ENCODE peak calls at places on chromosomes 2 and 18, in six cellular contexts. Q, H, K, S, B and U are unnamed samples. For H3K9me3, the result is how much of the 10 kb centered on the place peaks cover.

GRCh38 chr18:48473816-48474215 is 64.6 kb upstream of the ZBTB7C start:
- DNase-seq in Q (no peak), H (no peak), K (no peak), S (no peak), B (no peak), U (no peak)

GRCh38 chr18:48983793-48984437 is 33.1 kb upstream of the SMAD7 start:
- DNase-seq in Q (no peak), H (no peak), K (no peak), S (no peak), B (peak), U (peak)

GRCh38 chr2:240823449-240824336 is 3.7 kb upstream of the KIF1A start:
- DNase-seq in Q (no peak), H (no peak), K (no peak), S (no peak), B (no peak), U (peak)

GRCh38 chr2:33240178-33240577 is 236.3 kb upstream of the RASGRP3 start:
- DNase-seq in Q (no peak), H (no peak), K (no peak), S (no peak), B (no peak), U (no peak)

GRCh38 chr2:234950730-234951385 is 959 bp upstream of the SH3BP4 start:
- DNase-seq in Q (no peak), H (no peak), K (no peak), S (peak), B (no peak), U (peak)

GRCh38 chr2:8652774-8653426 is 29.0 kb upstream of the ID2 start:
- DNase-seq in Q (peak), H (no peak), K (no peak), S (no peak), B (no peak), U (no peak)

GRCh38 chr18:7084080-7084765 is 33.4 kb downstream of the LAMA1 start:
- DNase-seq in Q (no peak), H (no peak), K (no peak), S (no peak), B (no peak), U (no peak)

GRCh38 chr2:71613953-71614925 is 160.9 kb downstream of the DYSF start:
- DNase-seq in Q (peak), H (no peak), K (no peak), S (peak), B (no peak), U (peak)

GRCh38 chr2:78431241-78431640 is 594.3 kb upstream of the REG3G start:
- DNase-seq in Q (no peak), H (no peak), K (no peak), S (no peak), B (no peak), U (no peak)

GRCh38 chr2:64330691-64331429 is 123.1 kb upstream of the LGALSL start:
- DNase-seq in Q (peak), H (no peak), K (peak), S (peak), B (peak), U (peak)

GRCh38 chr2:53711271-53711780 is 56.3 kb upstream of the CHAC2 start:
- DNase-seq in Q (no peak), H (no peak), K (no peak), S (no peak), B (no peak), U (no peak)

GRCh38 chr2:206955253-206955652 is 15.9 kb downstream of the CPO start:
- DNase-seq in Q (no peak), H (no peak), K (no peak), S (no peak), B (no peak), U (no peak)

DNA sequence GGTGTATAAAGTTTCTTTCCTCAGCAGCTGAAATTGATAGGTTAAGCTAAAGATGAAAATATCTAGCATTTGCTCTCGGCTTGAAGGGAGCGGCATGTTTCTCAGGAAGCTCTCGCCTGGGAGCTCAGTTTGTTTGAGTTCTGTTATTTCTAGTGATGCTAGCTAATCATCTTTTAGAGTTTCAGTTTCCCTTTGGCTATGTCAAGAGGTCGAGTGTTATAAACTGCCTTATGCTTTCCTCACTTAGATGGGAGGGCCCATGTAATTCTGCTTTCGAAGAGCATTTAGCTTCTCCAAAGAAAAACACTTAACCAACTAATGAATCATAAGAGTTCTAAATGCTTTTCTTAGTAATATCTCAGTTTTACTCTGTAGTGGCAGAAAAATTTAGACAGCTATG is 33.6 kb downstream of the PLCL1 start:
- DNase-seq in Q (no peak), H (no peak), K (no peak), S (no peak), B (no peak), U (no peak)
- H3K4me3 ChIP-seq in Q (peak), H (no peak), K (peak), S (no peak), B (peak), U (no peak)

GRCh38 chr2:55027226-55027625 is 23.0 kb downstream of the RTN4 start:
- DNase-seq in Q (no peak), H (no peak), K (no peak), S (no peak), B (no peak), U (no peak)
- H3K9me3 ChIP-seq in Q (under half), H (under half), K (under half), S (under half), B (under half), U (under half)

GRCh38 chr18:2907459-2908145 is 60.8 kb downstream of the EMILIN2 start:
- DNase-seq in Q (no peak), H (no peak), K (no peak), S (no peak), B (no peak), U (peak)
- H3K4me3 ChIP-seq in Q (peak), H (peak), K (peak), S (peak), B (peak), U (peak)

DNA sequence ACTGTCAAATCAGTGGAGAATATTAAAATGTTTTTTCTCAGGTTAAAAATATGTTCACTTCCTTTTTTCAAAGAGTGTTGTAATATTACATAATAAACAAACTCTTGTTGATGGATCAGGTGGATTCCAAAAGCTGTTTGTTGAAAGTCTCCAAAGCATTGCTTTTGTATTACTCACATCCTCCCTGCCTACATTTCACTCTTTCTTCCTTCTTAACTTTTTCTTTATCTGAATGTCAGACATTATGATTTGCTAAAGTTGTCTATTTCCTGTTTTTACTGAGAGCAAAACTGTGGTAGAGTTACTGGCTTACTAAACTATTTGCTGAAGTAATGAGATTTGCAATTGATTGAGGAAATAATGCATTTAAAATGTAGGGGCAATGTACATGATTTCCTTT is 92.1 kb downstream of the CDH19 start:
- DNase-seq in Q (no peak), H (no peak), K (no peak), S (no peak), B (no peak), U (no peak)
- H3K9me3 ChIP-seq in Q (under half), H (under half), K (under half), S (under half), B (under half), U (under half)

DNA sequence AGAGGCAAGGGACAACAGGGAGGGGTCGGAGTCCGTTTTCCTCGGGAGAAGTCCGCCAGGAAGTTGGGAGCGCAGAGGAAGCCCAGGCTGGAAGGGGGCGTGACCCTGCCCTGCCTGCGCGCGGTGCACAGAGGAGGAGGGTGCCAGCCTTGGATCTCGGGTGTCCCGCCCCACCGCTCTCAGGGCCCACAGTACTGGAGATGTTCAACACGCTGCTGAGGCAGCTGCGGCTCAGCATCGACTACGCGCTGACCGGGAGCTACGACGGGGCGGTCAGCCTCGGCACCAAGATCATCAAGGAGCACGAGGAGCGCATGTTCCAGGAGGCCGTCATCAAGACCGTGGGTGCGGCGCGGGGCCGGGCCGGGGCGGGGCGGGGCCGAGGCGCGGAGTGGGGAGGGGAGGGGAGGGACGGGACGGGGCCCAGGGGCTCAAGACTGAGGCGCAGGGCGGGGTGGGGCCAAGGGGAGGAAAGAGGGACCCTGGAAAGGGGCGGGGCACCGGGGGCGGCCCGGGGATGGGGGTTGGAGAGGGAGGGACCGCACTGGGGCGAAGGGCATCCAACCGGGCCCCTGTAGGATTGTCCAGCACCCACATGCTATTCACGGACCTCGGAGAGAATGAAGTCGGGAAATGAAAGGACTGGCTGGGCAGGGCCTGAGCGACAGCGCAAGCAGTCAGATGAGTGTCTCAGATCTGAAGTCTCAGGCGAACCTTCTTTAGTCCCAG is 36.6 kb downstream of the POMC start:
- DNase-seq in Q (peak), H (no peak), K (peak), S (peak), B (peak), U (peak)
- H3K4me3 ChIP-seq in Q (peak), H (no peak), K (peak), S (peak), B (peak), U (no peak)

GRCh38 chr2:129428086-129428660 is 551.3 kb upstream of the RAB6C start:
- DNase-seq in Q (no peak), H (no peak), K (no peak), S (no peak), B (no peak), U (no peak)

GRCh38 chr2:129436809-129437208 is 542.7 kb upstream of the RAB6C start:
- DNase-seq in Q (no peak), H (no peak), K (no peak), S (no peak), B (no peak), U (no peak)

GRCh38 chr2:129437775-129438174 is 541.7 kb upstream of the RAB6C start:
- DNase-seq in Q (no peak), H (no peak), K (no peak), S (no peak), B (no peak), U (no peak)

DNA sequence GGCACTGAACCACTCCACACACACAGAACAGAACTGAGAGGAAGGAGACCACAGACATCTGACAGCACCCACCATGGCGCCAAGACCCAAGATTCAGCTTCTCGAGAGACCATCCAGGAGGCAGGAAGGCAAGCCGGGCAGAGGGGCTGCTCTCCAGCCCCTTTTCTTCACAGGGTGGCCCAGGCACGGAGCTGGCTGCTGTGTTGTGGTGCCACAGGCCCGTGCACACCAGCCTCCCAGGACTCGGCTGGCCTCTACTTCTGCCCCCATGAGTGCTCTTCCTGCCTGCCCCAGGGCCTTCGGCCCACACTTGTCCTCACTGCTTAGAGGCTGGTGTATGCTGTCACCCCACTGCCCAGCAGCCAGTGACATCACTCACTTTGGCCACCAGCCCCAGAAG is 547.6 kb upstream of the RAB6C start:
- DNase-seq in Q (no peak), H (no peak), K (no peak), S (no peak), B (no peak), U (no peak)
- H3K9me3 ChIP-seq in Q (under half), H (under half), K (under half), S (under half), B (under half), U (under half)

DNA sequence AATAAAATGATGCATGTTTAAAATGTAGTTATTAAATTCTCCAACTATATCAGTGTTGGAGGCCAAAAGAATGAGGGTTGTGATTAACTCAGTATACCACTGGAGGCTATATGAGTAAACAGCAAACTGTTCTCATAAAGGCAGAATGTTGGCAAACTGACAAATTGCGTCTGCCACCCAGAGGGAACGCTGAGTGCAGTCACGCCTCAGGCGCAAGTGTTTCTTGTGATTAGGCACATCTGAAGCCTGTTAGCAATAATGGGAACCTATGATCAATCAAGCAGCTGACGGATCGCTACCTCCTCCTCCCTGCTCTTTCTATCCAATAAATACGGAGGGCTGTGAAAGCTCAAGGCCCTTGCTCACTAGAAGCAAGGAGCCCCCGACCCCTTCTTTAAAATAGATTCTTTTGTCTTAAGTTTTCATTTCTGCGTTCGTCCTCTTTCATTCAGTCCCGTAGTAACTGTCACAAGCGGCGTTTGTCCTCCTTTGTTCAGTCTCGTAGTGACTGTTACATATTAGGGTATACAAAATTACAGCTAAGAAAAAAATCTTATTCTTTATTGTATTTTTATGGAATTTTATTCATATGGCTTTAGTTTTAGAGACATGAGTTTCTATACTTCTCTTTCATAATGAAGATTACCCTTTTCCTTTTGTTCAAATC is 16.3 kb upstream of the RMND5A start:
- DNase-seq in Q (no peak), H (no peak), K (no peak), S (peak), B (peak), U (no peak)
- H3K4me3 ChIP-seq in Q (no peak), H (peak), K (no peak), S (no peak), B (no peak), U (no peak)

GRCh38 chr18:78108587-78108986 is 858.9 kb downstream of the GALR1 start:
- DNase-seq in Q (no peak), H (no peak), K (no peak), S (no peak), B (no peak), U (no peak)

GRCh38 chr18:78105611-78106010 is 856.0 kb downstream of the GALR1 start:
- DNase-seq in Q (no peak), H (no peak), K (no peak), S (no peak), B (no peak), U (peak)

GRCh38 chr18:78102135-78102534 is 852.5 kb downstream of the GALR1 start:
- DNase-seq in Q (no peak), H (no peak), K (no peak), S (no peak), B (no peak), U (peak)

GRCh38 chr18:78106946-78107345 is 857.3 kb downstream of the GALR1 start:
- DNase-seq in Q (no peak), H (no peak), K (no peak), S (no peak), B (no peak), U (peak)

GRCh38 chr18:78107363-78107762 is 857.7 kb downstream of the GALR1 start:
- DNase-seq in Q (no peak), H (no peak), K (no peak), S (no peak), B (no peak), U (peak)
- H3K9me3 ChIP-seq in Q (under half), H (under half), K (under half), S (under half), B (under half), U (under half)